ENCODE peak calls at places on chromosomes 2 and 18, in ten cellular contexts. W is heart right ventricle; M is upper lobe of right lung; X is colonic mucosa; L is PC-3; G is IMR-90; R is coronary artery; O is mucosa of descending colon; Q is CD4-positive, alpha-beta memory T cell; D is endodermal cell. T is an unnamed sample.

GRCh38 chr2:20450201-20451108 is 3.6 kb downstream of the RHOB start:
- DNase-seq in X (peak), W (peak), M (no peak), Q (no peak), D (peak), L (no peak), O (peak), R (peak), G (peak), T (peak)

GRCh38 chr2:207241198-207241597 is 75.5 kb upstream of the KLF7 start:
- DNase-seq in D (no peak), M (no peak), W (no peak), L (peak), X (no peak), O (no peak), Q (no peak), R (no peak), G (peak), T (no peak)

GRCh38 chr18:58005036-58005435 is 39.0 kb upstream of the NEDD4L start:
- DNase-seq in M (no peak), G (peak), W (no peak), R (no peak), L (peak), Q (no peak), D (no peak), X (no peak), O (no peak), T (no peak)

GRCh38 chr2:56410140-56410539 is 226.3 kb downstream of the CCDC85A start:
- DNase-seq in R (no peak), G (peak), Q (no peak), L (peak), M (no peak), W (no peak), O (no peak), X (no peak), D (no peak), T (peak)

GRCh38 chr2:36951574-36951973 is 14.8 kb downstream of the STRN start:
- DNase-seq in M (no peak), O (no peak), X (no peak), G (peak), D (no peak), W (no peak), L (peak), R (no peak), Q (no peak), T (no peak)

GRCh38 chr2:223774193-223774592 is 63.2 kb downstream of the AP1S3 start:
- DNase-seq in G (no peak), O (no peak), X (no peak), L (no peak), R (no peak), M (no peak), W (no peak), Q (no peak), D (no peak), T (no peak)

GRCh38 chr2:181125364-181125763 is 145.0 kb downstream of the UBE2E3 start:
- DNase-seq in G (no peak), L (no peak), M (no peak), W (no peak), X (no peak), O (no peak), Q (no peak), D (no peak), R (no peak), T (no peak)

GRCh38 chr2:110120171-110121051 is 4.8 kb upstream of the MALL start:
- DNase-seq in X (no peak), R (no peak), L (no peak), M (peak), O (no peak), D (peak), G (no peak), Q (no peak), W (peak), T (no peak)

GRCh38 chr2:238743243-238744068 is 104.4 kb upstream of the TWIST2 start:
- DNase-seq in D (no peak), M (no peak), X (no peak), L (no peak), Q (no peak), G (no peak), R (no peak), O (no peak), W (no peak), T (no peak)

GRCh38 chr2:200777275-200777674 is 34.4 kb upstream of the BZW1 start:
- DNase-seq in L (peak), X (no peak), W (no peak), Q (no peak), G (no peak), O (no peak), M (no peak), D (no peak), R (no peak), T (no peak)

GRCh38 chr2:183019718-183020442 is 18.4 kb downstream of the NCKAP1 start:
- DNase-seq in L (no peak), D (no peak), R (no peak), O (no peak), M (no peak), X (no peak), G (no peak), Q (no peak), W (no peak), T (no peak)

GRCh38 chr2:98583516-98583865 is 24.8 kb downstream of the COA5 start:
- DNase-seq in O (no peak), M (no peak), Q (no peak), D (peak), X (no peak), R (no peak), G (no peak), L (no peak), W (no peak), T (no peak)

GRCh38 chr2:133561045-133561852 is 7.0 kb downstream of the NCKAP5 start:
- DNase-seq in L (peak), Q (no peak), W (peak), O (no peak), D (no peak), M (no peak), G (peak), X (peak), R (no peak), T (peak)

GRCh38 chr2:15619510-15619909 is 27.8 kb downstream of the DDX1 start:
- DNase-seq in R (no peak), O (no peak), W (no peak), Q (no peak), D (no peak), G (no peak), L (no peak), X (no peak), M (no peak), T (no peak)

GRCh38 chr2:105403785-105404698 is 5.2 kb upstream of the FHL2 start:
- DNase-seq in R (no peak), M (no peak), O (no peak), W (no peak), G (peak), D (peak), X (peak), L (peak), Q (no peak), T (peak)

GRCh38 chr2:110755494-110756078 is 23.2 kb downstream of the ACOXL start:
- DNase-seq in R (no peak), G (peak), D (no peak), X (no peak), Q (peak), M (no peak), O (no peak), L (peak), W (no peak), T (no peak)

GRCh38 chr18:69102959-69103358 is 297.7 kb upstream of the DOK6 start:
- DNase-seq in O (no peak), G (peak), W (no peak), X (no peak), R (no peak), Q (no peak), D (no peak), L (no peak), M (no peak), T (peak)

DNA sequence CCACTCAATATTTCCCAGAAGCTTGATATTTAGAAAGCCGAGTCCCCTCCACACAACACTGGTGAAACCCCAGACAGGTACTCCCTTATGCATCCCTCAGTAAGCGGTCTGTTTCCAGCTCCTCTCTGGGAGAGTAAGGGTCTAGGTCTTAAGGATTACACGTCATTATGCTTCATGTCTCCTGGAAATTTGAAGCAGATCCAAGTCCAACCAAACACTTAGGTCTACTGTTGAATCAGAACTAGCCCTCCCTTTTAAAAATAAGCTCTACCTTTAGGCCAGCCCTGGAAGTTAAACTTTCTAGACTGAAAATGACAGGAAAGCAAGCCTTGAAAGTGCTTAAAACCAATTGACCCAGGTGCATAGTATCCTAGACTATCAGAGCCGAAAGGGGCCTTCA is 1.5 kb upstream of the OST4 start:
- DNase-seq in O (no peak), W (no peak), M (no peak), L (no peak), R (no peak), X (no peak), D (no peak), Q (no peak), G (peak), T (peak)
- H3K4me3 ChIP-seq in O (no peak), W (no peak), M (no peak), L (no peak), R (no peak), X (no peak), D (peak), Q (no peak), G (no peak), T (no peak)

GRCh38 chr18:28175047-28175929 is 1.6 kb downstream of the CDH2 start:
- DNase-seq in M (no peak), O (no peak), G (peak), X (no peak), R (no peak), W (peak), D (peak), Q (no peak), L (peak), T (no peak)
- H3K4me3 ChIP-seq in M (no peak), O (no peak), G (peak), X (peak), R (peak), W (peak), D (peak), Q (no peak), L (peak), T (peak)

GRCh38 chr2:160871953-160872352 is 288.3 kb upstream of the TANK start:
- DNase-seq in W (no peak), D (no peak), G (no peak), L (no peak), R (no peak), X (no peak), O (no peak), Q (no peak), M (no peak), T (no peak)
- H3K4me3 ChIP-seq in W (no peak), D (no peak), G (no peak), L (no peak), R (no peak), X (no peak), O (no peak), Q (no peak), M (no peak), T (no peak)

GRCh38 chr2:88746929-88747490 is 55.5 kb downstream of the RPIA start:
- DNase-seq in D (no peak), Q (no peak), O (no peak), L (no peak), R (no peak), W (no peak), X (no peak), G (no peak), M (no peak), T (no peak)

GRCh38 chr2:88751770-88752169 is 60.3 kb downstream of the RPIA start:
- DNase-seq in G (no peak), M (no peak), D (no peak), X (no peak), W (no peak), O (no peak), R (no peak), Q (peak), L (no peak), T (no peak)

DNA sequence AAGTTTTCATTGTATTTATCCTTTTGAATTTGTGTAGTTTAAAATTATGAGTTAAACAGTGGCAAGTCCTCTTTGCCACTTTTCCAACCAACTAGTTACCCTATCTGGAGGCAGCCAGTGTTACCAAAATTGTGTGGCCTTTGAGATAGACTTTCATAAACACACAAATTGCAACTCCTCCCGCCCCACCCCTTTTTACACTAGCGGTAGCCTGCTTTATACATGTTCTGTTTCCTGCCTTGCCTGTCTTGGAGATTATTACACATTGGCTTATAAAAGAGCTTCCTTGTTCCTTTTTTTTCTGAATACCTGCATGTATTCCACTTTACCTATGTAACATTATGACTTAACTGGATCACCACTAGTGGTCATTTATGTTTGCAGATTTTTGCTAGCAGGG is 56.5 kb downstream of the RPIA start:
- DNase-seq in L (no peak), Q (no peak), O (no peak), R (no peak), D (no peak), W (no peak), G (no peak), M (no peak), X (peak), T (no peak)
- H3K4me3 ChIP-seq in L (no peak), Q (no peak), O (no peak), R (no peak), D (no peak), W (no peak), G (no peak), M (no peak), X (no peak), T (no peak)

DNA sequence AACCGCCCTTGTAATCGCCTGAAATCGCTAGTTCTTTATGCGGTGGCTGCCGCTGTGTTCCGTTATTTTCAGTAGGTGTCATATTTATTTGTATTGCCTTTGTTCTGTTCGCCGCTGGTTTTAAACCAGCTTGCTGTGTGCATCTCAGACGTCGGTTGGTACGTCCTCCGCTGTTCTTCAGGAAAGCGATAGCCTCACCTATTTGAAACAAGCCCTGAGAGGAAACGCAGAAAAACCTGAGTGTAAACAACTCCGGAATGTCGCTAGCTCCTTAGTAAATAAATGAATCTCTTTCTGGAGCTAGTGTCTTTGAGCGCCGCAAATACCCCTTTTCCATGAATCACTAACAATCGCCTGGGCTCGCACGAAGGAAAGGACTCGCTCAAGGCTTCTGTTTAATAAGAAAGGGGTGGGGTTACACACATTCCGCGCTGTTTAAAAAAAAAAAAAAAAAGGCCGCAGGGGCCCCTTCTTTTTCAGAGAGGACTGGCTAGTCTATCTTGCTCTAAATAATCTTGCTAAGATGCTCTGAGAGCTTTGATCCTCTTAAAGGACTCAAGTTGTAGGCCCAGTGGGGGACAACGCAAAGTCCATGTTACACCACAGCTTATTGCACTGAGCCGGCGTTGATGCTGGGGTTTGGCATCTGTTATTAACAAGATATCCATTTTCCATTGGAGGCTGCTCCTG is 3.0 kb downstream of the HOXD8 start:
- DNase-seq in O (no peak), D (peak), X (no peak), G (peak), M (no peak), W (no peak), R (no peak), L (no peak), Q (peak), T (no peak)
- H3K4me3 ChIP-seq in O (no peak), D (no peak), X (no peak), G (peak), M (peak), W (no peak), R (peak), L (no peak), Q (peak), T (peak)

GRCh38 chr2:217755027-217755756 is 247.6 kb downstream of the TNS1 start:
- DNase-seq in D (peak), R (no peak), W (no peak), Q (no peak), X (no peak), O (no peak), G (no peak), M (no peak), L (no peak), T (no peak)
- H3K4me3 ChIP-seq in D (no peak), R (no peak), W (no peak), Q (no peak), X (no peak), O (no peak), G (no peak), M (no peak), L (no peak), T (no peak)

GRCh38 chr2:120312861-120313694 is 32.9 kb upstream of the INHBB start:
- DNase-seq in G (peak), W (peak), M (peak), Q (peak), L (peak), R (peak), X (peak), D (peak), O (peak), T (peak)
- H3K4me3 ChIP-seq in G (peak), W (peak), M (peak), Q (peak), L (peak), R (peak), X (peak), D (no peak), O (no peak), T (peak)

DNA sequence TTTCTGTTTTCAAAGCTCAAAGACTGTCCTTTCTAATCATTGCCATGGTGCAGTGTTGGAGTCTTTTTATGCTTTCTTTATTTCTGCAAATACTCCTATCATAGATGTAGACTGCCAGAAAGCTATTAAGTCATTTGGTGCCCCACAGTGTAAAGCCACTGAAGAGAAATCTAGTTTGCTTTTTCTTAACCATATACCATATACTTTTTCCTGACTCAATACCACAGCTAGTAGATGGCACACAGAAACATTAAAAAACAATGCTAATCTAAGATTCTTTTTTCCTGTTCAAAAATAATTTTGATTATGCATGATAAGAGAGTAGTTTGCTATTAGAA is 109.9 kb upstream of the RAB27B start:
- DNase-seq in O (no peak), D (no peak), X (no peak), W (no peak), G (no peak), L (no peak), Q (no peak), M (no peak), R (no peak), T (no peak)
- H3K4me3 ChIP-seq in O (no peak), D (no peak), X (no peak), W (no peak), G (no peak), L (no peak), Q (peak), M (no peak), R (no peak), T (no peak)

T was measured in skeletal muscle cell.